ENCODE peak calls at places on chromosomes 3 and 15, in four cellular contexts. J, C, M and G are unnamed samples. For H3K79me2, the result is how much of the 10 kb centered on the place peaks cover.

GRCh38 chr15:34644061-34644460 is 60.6 kb upstream of the GOLGA8B start:
- DNase-seq in J (no peak), C (no peak), M (peak), G (no peak)

GRCh38 chr3:50297896-50298725 is 1.1 kb downstream of the HYAL3 start:
- DNase-seq in J (no peak), C (peak), M (peak), G (no peak)

GRCh38 chr3:125300416-125300815 is 74.7 kb downstream of the ZNF148 start:
- DNase-seq in J (no peak), C (no peak), M (no peak), G (peak)

GRCh38 chr3:24305795-24306467 is 188.7 kb downstream of the THRB start:
- DNase-seq in J (peak), C (peak), M (peak), G (no peak)

GRCh38 chr3:123741058-123741511 is 143.0 kb downstream of the MYLK start:
- DNase-seq in J (no peak), C (no peak), M (no peak), G (peak)

GRCh38 chr15:79341361-79341760 is 30.4 kb downstream of the TMED3 start:
- DNase-seq in J (no peak), C (no peak), M (no peak), G (no peak)

GRCh38 chr3:108103971-108104797 is 13.4 kb upstream of the CD47 start:
- DNase-seq in J (no peak), C (no peak), M (no peak), G (peak)

GRCh38 chr15:33068007-33068441 is 126.5 kb downstream of the FMN1 start:
- DNase-seq in J (peak), C (no peak), M (peak), G (peak)

GRCh38 chr15:68767833-68768232 is 52.9 kb downstream of the ANP32A start:
- DNase-seq in J (no peak), C (peak), M (no peak), G (no peak)

GRCh38 chr3:141384157-141384556 is 15.9 kb downstream of the ZBTB38 start:
- DNase-seq in J (no peak), C (no peak), M (no peak), G (no peak)

GRCh38 chr15:69067296-69067695 is 52.8 kb downstream of the NOX5 start:
- DNase-seq in J (peak), C (no peak), M (no peak), G (no peak)

GRCh38 chr15:39598186-39598850 is 17.4 kb downstream of the THBS1 start:
- DNase-seq in J (no peak), C (no peak), M (no peak), G (no peak)

GRCh38 chr15:73983211-73983727 is 8.8 kb downstream of the STOML1 start:
- DNase-seq in J (no peak), C (no peak), M (no peak), G (no peak)

GRCh38 chr3:185959609-185960517 is 22.0 kb upstream of the TRA2B start:
- DNase-seq in J (no peak), C (no peak), M (peak), G (no peak)

GRCh38 chr15:62483817-62484216 is 318.7 kb upstream of the C2CD4B start:
- DNase-seq in J (no peak), C (no peak), M (peak), G (no peak)

GRCh38 chr15:93081399-93081798 is 7.6 kb downstream of the RGMA start:
- DNase-seq in J (no peak), C (no peak), M (no peak), G (no peak)

GRCh38 chr3:96354742-96355141 is 459.7 kb upstream of the EPHA6 start:
- DNase-seq in J (no peak), C (no peak), M (no peak), G (no peak)

GRCh38 chr15:53831907-53832793 is 72.7 kb upstream of the WDR72 start:
- DNase-seq in J (no peak), C (no peak), M (peak), G (peak)

GRCh38 chr3:182605882-182606611 is 187.3 kb upstream of the ATP11B start:
- DNase-seq in J (no peak), C (no peak), M (peak), G (no peak)

GRCh38 chr3:59185586-59186381 is 136.0 kb upstream of the CFAP20DC start:
- DNase-seq in J (no peak), C (no peak), M (peak), G (no peak)

GRCh38 chr3:150370129-150370602 is 37.9 kb upstream of the TSC22D2 start:
- DNase-seq in J (peak), C (no peak), M (peak), G (peak)

GRCh38 chr3:185460719-185461350 is 38.0 kb downstream of the TMEM41A start:
- DNase-seq in J (no peak), C (no peak), M (peak), G (no peak)

GRCh38 chr3:43953814-43954241 is 263.1 kb downstream of the ABHD5 start:
- DNase-seq in J (no peak), C (no peak), M (no peak), G (peak)

GRCh38 chr15:74172751-74173544 is 562 bp upstream of the ISLR start:
- DNase-seq in J (peak), C (no peak), M (no peak), G (no peak)

GRCh38 chr3:54622688-54623087 is 305.2 kb downstream of the LRTM1 start:
- DNase-seq in J (no peak), C (no peak), M (no peak), G (no peak)

GRCh38 chr3:125052671-125053303 is 3.0 kb downstream of the HEG1 start:
- DNase-seq in J (no peak), C (no peak), M (peak), G (peak)

GRCh38 chr15:64348455-64348854 is 7.5 kb downstream of the CSNK1G1 start:
- DNase-seq in J (no peak), C (no peak), M (no peak), G (no peak)

GRCh38 chr15:97502038-97502437 is 458.5 kb upstream of the ARRDC4 start:
- DNase-seq in J (no peak), C (no peak), M (no peak), G (no peak)

GRCh38 chr3:170055209-170055608 is 17.4 kb downstream of the GPR160 start:
- DNase-seq in J (no peak), C (peak), M (no peak), G (no peak)

GRCh38 chr3:69770219-69770618 is 31.0 kb downstream of the MITF start:
- DNase-seq in J (no peak), C (no peak), M (peak), G (peak)
- H2BK120ac ChIP-seq in J (no peak), C (no peak), M (no peak), G (no peak)

DNA sequence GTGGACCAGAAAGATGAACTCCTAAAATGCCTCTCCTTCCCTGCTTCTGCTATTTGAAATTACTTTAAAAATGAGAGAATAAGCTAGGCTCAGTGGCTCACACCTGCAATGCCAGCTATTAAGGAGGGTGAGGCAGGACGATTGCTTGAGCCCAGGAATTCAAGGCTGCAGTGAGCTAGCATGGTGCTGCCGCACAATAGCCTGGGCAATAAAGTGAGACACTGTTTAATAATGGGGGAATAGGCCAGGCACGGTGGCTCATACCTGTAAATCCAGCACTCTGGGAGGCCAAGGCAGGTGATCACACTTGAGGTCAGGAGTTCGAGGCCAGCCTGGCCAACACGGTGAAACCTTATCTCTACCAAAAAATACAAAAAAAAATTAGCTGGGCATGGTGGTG is 271.1 kb downstream of the FOXP1 start:
- DNase-seq in J (no peak), C (no peak), M (no peak), G (no peak)
- H3K79me2 ChIP-seq in J (under half), C (under half), M (under half), G (under half)

GRCh38 chr3:178537123-178537754 is 1.0 kb downstream of the KCNMB2 start:
- DNase-seq in J (no peak), C (no peak), M (no peak), G (no peak)
- H2BK120ac ChIP-seq in J (no peak), C (no peak), M (no peak), G (no peak)

DNA sequence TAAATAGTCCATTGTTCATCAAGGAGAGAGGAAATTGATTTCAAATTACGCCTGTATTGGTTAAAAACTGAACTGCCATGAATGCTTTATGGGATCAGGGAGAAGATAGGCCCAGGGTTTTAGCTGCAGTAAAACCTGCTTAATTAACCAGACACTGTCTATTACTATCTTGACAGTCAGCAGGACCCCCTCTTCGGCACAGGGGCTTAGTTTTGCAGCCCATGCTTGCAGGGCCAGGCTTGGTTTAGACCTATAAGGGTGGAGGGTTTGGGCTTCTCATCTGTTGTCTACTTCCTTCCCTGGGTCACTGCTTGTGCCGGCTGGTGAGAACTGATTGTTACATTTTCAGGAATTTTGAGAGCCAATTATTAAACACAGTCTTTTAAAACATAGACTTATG is 41.1 kb downstream of the PTPRG start:
- DNase-seq in J (no peak), C (no peak), M (no peak), G (no peak)
- H3K79me2 ChIP-seq in J (half or more), C (under half), M (half or more), G (under half)